ENCODE peak calls at places on chromosomes 3 and 15, in four cellular contexts. One of them, this sample, is unnamed.
A peak's percentile ranks its signal among the peaks of the same experiment; 100 is the strongest.

GRCh38 chr3:77467702-77468407 is 428.0 kb downstream of the ROBO2 start:
- DNase-seq in SJSA1: no peak
- DNase-seq in heart right ventricle: peak; percentile 56
- DNase-seq in mammary epithelial cell: no peak
- DNase-seq in this sample: peak; percentile 38

GRCh38 chr3:132561003-132561402 is 36.1 kb upstream of the ACKR4 start:
- DNase-seq in heart right ventricle: no peak
- DNase-seq in mammary epithelial cell: no peak
- DNase-seq in SJSA1: no peak
- DNase-seq in this sample: no peak

GRCh38 chr15:31389576-31389975 is 62.9 kb downstream of the KLF13 start:
- DNase-seq in mammary epithelial cell: no peak
- DNase-seq in heart right ventricle: no peak
- DNase-seq in SJSA1: no peak
- DNase-seq in this sample: no peak

GRCh38 chr15:78387678-78388077 is 47.5 kb downstream of the CRABP1 start:
- DNase-seq in heart right ventricle: no peak
- DNase-seq in mammary epithelial cell: no peak
- DNase-seq in SJSA1: no peak
- DNase-seq in this sample: no peak

GRCh38 chr15:100778831-100779288 is 100.8 kb upstream of the ALDH1A3 start:
- DNase-seq in heart right ventricle: peak; percentile 13
- DNase-seq in mammary epithelial cell: no peak
- DNase-seq in SJSA1: no peak
- DNase-seq in this sample: peak; percentile 43

GRCh38 chr15:46265664-46266063 is 630.8 kb downstream of the SQOR start:
- DNase-seq in SJSA1: no peak
- DNase-seq in heart right ventricle: no peak
- DNase-seq in mammary epithelial cell: no peak
- DNase-seq in this sample: no peak

GRCh38 chr3:28286595-28286994 is 45.2 kb downstream of the CMC1 start:
- DNase-seq in SJSA1: no peak
- DNase-seq in heart right ventricle: no peak
- DNase-seq in mammary epithelial cell: peak; percentile 27
- DNase-seq in this sample: no peak

GRCh38 chr3:141330235-141330634 is 38.1 kb upstream of the ZBTB38 start:
- DNase-seq in heart right ventricle: no peak
- DNase-seq in mammary epithelial cell: no peak
- DNase-seq in SJSA1: no peak
- DNase-seq in this sample: no peak

GRCh38 chr15:65738649-65739048 is 53.4 kb downstream of the DENND4A start:
- DNase-seq in heart right ventricle: no peak
- DNase-seq in mammary epithelial cell: no peak
- DNase-seq in SJSA1: no peak
- DNase-seq in this sample: no peak

GRCh38 chr15:45863881-45864580 is 229.2 kb downstream of the SQOR start:
- DNase-seq in SJSA1: peak; percentile 93
- DNase-seq in mammary epithelial cell: peak; percentile 71
- DNase-seq in heart right ventricle: no peak
- DNase-seq in this sample: no peak

GRCh38 chr15:49751191-49751590 is 130.3 kb downstream of the DTWD1 start:
- DNase-seq in SJSA1: no peak
- DNase-seq in mammary epithelial cell: no peak
- DNase-seq in heart right ventricle: no peak
- DNase-seq in this sample: no peak

DNA sequence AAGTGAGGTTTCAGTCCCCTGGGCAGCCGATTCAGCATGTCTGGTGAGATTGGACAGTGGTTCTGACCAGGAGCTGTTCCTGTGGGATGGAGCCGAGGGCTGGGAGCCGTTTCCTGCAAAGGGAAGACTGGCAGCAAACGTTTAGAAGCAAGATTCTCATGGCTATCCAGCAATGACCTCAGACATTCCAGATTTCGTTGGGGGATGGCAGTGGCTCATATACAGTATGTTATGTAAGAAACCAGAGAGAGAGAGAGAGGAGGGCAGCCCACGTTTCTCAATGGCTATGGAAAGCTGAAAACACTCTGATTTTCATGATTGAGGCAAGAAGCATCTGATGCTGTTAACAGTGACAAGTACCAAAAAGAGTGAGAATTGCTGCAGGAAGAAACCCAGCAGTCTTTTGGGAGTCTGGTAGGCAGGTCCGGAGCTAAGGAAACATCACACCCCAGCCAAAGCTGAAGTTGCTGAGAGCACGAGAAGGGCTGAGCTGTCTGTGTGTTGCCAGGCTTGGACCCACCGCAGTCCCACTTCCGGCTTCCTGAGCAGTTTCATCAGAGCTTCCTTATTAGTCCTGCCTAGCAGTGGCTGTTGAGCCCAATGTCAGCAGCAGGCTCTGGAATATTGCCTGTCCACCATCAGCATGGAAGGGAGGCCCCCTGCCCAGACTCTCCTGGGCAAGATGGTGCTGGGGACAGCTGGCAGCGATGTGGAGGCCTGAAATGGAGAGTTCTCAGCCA is 25.5 kb upstream of the VPS8 start:
- DNase-seq in SJSA1: peak; percentile 86
- DNase-seq in mammary epithelial cell: peak; percentile 68
- DNase-seq in heart right ventricle: peak; percentile 64
- DNase-seq in this sample: no peak
- H3K27me3 ChIP-seq in SJSA1: no peaks in the 10 kb centered on the region
- H3K27me3 ChIP-seq in mammary epithelial cell: no peaks in the 10 kb centered on the region
- H3K27me3 ChIP-seq in heart right ventricle: peaks cover 2% of the 10 kb centered on the region
- H3K27me3 ChIP-seq in this sample: no peaks in the 10 kb centered on the region

GRCh38 chr3:124292329-124292728 is 300.4 kb upstream of the ROPN1 start:
- DNase-seq in SJSA1: no peak
- DNase-seq in mammary epithelial cell: no peak
- DNase-seq in heart right ventricle: no peak
- DNase-seq in this sample: no peak

GRCh38 chr3:124298951-124299350 is 307.0 kb upstream of the ROPN1 start:
- DNase-seq in mammary epithelial cell: no peak
- DNase-seq in SJSA1: no peak
- DNase-seq in heart right ventricle: no peak
- DNase-seq in this sample: no peak

GRCh38 chr3:124297062-124297980 is 305.4 kb upstream of the ROPN1 start:
- DNase-seq in SJSA1: peak; percentile 25
- DNase-seq in mammary epithelial cell: no peak
- DNase-seq in heart right ventricle: peak; percentile 25
- DNase-seq in this sample: no peak

GRCh38 chr3:124296416-124296815 is 304.5 kb upstream of the ROPN1 start:
- DNase-seq in heart right ventricle: no peak
- DNase-seq in mammary epithelial cell: no peak
- DNase-seq in SJSA1: no peak
- DNase-seq in this sample: no peak

GRCh38 chr3:124295358-124295757 is 303.4 kb upstream of the ROPN1 start:
- DNase-seq in SJSA1: no peak
- DNase-seq in heart right ventricle: no peak
- DNase-seq in mammary epithelial cell: no peak
- DNase-seq in this sample: no peak
- H3K4me1 ChIP-seq in SJSA1: peaks cover 15% of the 10 kb centered on the region
- H3K4me1 ChIP-seq in heart right ventricle: peaks cover 36% of the 10 kb centered on the region
- H3K4me1 ChIP-seq in mammary epithelial cell: no peaks in the 10 kb centered on the region
- H3K4me1 ChIP-seq in this sample: no peaks in the 10 kb centered on the region

DNA sequence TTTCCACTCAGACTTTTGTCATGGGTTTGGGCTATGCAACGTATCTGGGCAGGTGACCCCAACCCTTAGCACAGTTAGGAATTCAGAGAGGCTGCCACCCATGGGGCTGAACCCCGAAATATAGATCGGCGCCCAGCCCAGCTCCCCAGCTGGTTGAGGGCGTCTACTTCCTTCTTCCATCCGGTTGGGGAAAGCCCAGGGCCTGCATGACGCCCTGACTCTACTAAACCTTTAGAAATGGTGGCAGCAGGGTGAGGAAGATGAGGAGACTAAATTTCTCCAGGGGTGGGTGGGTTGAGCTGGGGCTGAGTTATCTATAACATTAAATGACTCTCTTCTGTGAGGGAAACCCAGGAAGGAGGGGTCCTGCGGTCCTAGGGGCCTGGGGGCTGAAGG is 28.3 kb downstream of the NR2F2 start:
- DNase-seq in mammary epithelial cell: no peak
- DNase-seq in heart right ventricle: no peak
- DNase-seq in SJSA1: no peak
- DNase-seq in this sample: no peak
- H3K27me3 ChIP-seq in mammary epithelial cell: peaks cover 41% of the 10 kb centered on the region
- H3K27me3 ChIP-seq in heart right ventricle: peaks cover 70% of the 10 kb centered on the region
- H3K27me3 ChIP-seq in SJSA1: no peaks in the 10 kb centered on the region
- H3K27me3 ChIP-seq in this sample: peaks cover 42% of the 10 kb centered on the region

DNA sequence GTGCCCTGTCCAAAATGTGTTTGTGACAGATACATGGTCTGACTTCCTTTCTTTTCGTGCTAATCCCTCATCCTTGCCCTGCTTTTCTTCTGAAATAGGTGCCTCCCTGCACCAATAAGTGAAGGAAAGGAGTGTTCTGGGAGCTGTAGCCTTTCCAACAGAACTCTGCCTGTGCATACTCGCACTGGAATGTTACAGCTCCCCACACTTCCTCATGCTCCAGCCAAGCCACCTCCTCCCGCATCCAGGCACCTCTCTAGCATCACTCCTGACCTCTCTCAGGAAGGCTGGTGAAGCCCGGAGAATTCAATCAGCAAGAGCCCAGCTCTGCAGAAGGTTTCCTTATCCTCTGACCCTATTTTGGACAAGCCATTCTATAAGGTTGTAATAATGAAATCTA is 478.1 kb downstream of the GABRG3 start:
- DNase-seq in heart right ventricle: no peak
- DNase-seq in SJSA1: no peak
- DNase-seq in mammary epithelial cell: peak; percentile 4
- DNase-seq in this sample: no peak
- H3K4me1 ChIP-seq in heart right ventricle: no peaks in the 10 kb centered on the region
- H3K4me1 ChIP-seq in SJSA1: peaks cover 4% of the 10 kb centered on the region
- H3K4me1 ChIP-seq in mammary epithelial cell: no peaks in the 10 kb centered on the region
- H3K4me1 ChIP-seq in this sample: no peaks in the 10 kb centered on the region

DNA sequence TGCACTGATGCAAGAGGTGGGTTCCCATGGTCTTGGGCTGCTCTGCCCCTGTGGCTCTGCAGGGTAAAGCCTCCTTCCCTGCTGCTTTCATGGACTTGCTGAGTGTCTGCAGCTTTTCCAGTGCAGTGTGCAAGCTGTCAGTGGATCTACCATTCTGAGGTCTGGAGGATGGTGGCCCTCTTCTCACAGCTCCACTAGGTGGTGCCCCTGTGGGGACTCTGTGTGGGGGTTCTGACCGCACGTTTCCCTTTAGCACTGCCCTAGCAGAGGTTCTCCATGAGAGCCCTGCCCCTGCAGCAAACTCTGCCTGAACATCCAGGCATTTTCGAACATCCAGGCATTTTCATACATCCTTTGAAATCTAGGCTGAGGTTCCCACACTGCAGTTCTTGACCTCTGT is 329.8 kb upstream of the NAALADL2 start:
- DNase-seq in SJSA1: no peak
- DNase-seq in heart right ventricle: no peak
- DNase-seq in mammary epithelial cell: no peak
- DNase-seq in this sample: no peak
- H3K27me3 ChIP-seq in SJSA1: no peaks in the 10 kb centered on the region
- H3K27me3 ChIP-seq in heart right ventricle: no peaks in the 10 kb centered on the region
- H3K27me3 ChIP-seq in mammary epithelial cell: no peaks in the 10 kb centered on the region
- H3K27me3 ChIP-seq in this sample: no peaks in the 10 kb centered on the region

GRCh38 chr3:27228805-27229204 is 140.4 kb downstream of the NEK10 start:
- DNase-seq in heart right ventricle: no peak
- DNase-seq in mammary epithelial cell: no peak
- DNase-seq in SJSA1: no peak
- DNase-seq in this sample: no peak
- H3K4me1 ChIP-seq in heart right ventricle: peaks cover 3% of the 10 kb centered on the region
- H3K4me1 ChIP-seq in mammary epithelial cell: peaks cover 7% of the 10 kb centered on the region
- H3K4me1 ChIP-seq in SJSA1: no peaks in the 10 kb centered on the region
- H3K4me1 ChIP-seq in this sample: no peaks in the 10 kb centered on the region